ENCODE peak calls at places on chromosomes 1 and 21, in eight cellular contexts. S is CD8-positive, alpha-beta memory T cell; U is MM.1S; Z is AG08396; E is AG04450; P is T-helper 9 cell; G is NCI-H345; F is fibroblast of the aortic adventitia. M is an unnamed sample.

GRCh38 chr1:4652631-4653327 is 1.6 kb upstream of the AJAP1 start:
- DNase-seq in E (no peak), S (peak; percentile 38), F (peak; percentile 16), Z (peak; percentile 89), G (peak; percentile 21), P (peak; percentile 54), U (peak; percentile 43), M (peak; percentile 44)

GRCh38 chr1:153728305-153729066 is 636 bp downstream of the INTS3 start:
- DNase-seq in F (peak; percentile 52), G (peak; percentile 65), P (peak; percentile 21), S (peak; percentile 7), Z (peak; percentile 30), U (no peak), E (no peak), M (peak; percentile 20)

GRCh38 chr1:233904979-233905415 is 521 bp downstream of the SLC35F3 start:
- DNase-seq in G (peak; percentile 34), E (no peak), Z (no peak), U (no peak), S (no peak), F (no peak), P (no peak), M (no peak)

GRCh38 chr1:234774971-234775370 is 165.0 kb upstream of the IRF2BP2 start:
- DNase-seq in S (no peak), E (no peak), Z (no peak), P (no peak), U (no peak), G (no peak), F (peak; percentile 55), M (no peak)

GRCh38 chr1:30087465-30087864 is 635.9 kb downstream of the MATN1 start:
- DNase-seq in S (no peak), G (peak; percentile 11), U (no peak), Z (peak; percentile 41), P (no peak), F (no peak), E (no peak), M (no peak)

GRCh38 chr1:32540589-32540988 is 1.4 kb downstream of the ZBTB8A start:
- DNase-seq in G (peak; percentile 12), E (no peak), S (no peak), U (no peak), F (peak; percentile 3), P (no peak), Z (no peak), M (no peak)

GRCh38 chr1:117096871-117097842 is 24.4 kb downstream of the TRIM45 start:
- DNase-seq in G (no peak), P (no peak), S (no peak), F (peak; percentile 54), Z (no peak), E (no peak), U (no peak), M (no peak)

GRCh38 chr1:25392881-25393280 is 27.7 kb downstream of the RHCE start:
- DNase-seq in S (no peak), Z (no peak), G (no peak), P (no peak), U (no peak), E (no peak), F (no peak), M (no peak)

GRCh38 chr1:93180723-93181613 is at the start of gene CCDC18:
- DNase-seq in U (peak; percentile 42), P (peak; percentile 45), S (no peak), E (no peak), F (no peak), G (no peak), Z (peak; percentile 12), M (no peak)

GRCh38 chr21:45981154-45981606 is 390 bp upstream of the COL6A1 start:
- DNase-seq in Z (peak; percentile 90), S (peak; percentile 48), G (peak; percentile 66), F (peak; percentile 92), P (peak; percentile 50), E (peak; percentile 78), U (peak; percentile 41), M (peak; percentile 46)

GRCh38 chr1:16175610-16176553 is 20.0 kb upstream of the EPHA2 start:
- DNase-seq in Z (peak; percentile 90), P (no peak), S (no peak), E (peak; percentile 72), G (no peak), U (no peak), F (peak; percentile 93), M (no peak)

GRCh38 chr1:68230901-68231626 is 1.3 kb downstream of the WLS start:
- DNase-seq in S (no peak), P (no peak), F (no peak), U (peak; percentile 6), G (no peak), Z (peak; percentile 47), E (no peak), M (no peak)

GRCh38 chr1:165887877-165888551 is 60.6 kb downstream of the UCK2 start:
- DNase-seq in F (no peak), Z (no peak), G (no peak), U (no peak), S (no peak), P (no peak), E (no peak), M (no peak)

GRCh38 chr1:93253471-93253870 is 72.9 kb downstream of the CCDC18 start:
- DNase-seq in E (no peak), G (no peak), P (no peak), U (no peak), S (no peak), F (peak; percentile 4), Z (no peak), M (no peak)

GRCh38 chr1:115505157-115505571 is 136.6 kb upstream of the VANGL1 start:
- DNase-seq in F (peak; percentile 85), P (no peak), G (no peak), E (peak; percentile 8), U (no peak), S (no peak), Z (no peak), M (no peak)

GRCh38 chr1:117635805-117636204 is 30.0 kb downstream of the TENT5C start:
- DNase-seq in Z (no peak), P (no peak), U (no peak), E (no peak), F (no peak), G (no peak), S (no peak), M (no peak)

GRCh38 chr1:30668026-30668425 is 55.4 kb downstream of the MATN1 start:
- DNase-seq in G (no peak), Z (no peak), S (no peak), F (peak; percentile 19), E (no peak), P (no peak), U (no peak), M (no peak)

GRCh38 chr1:223748773-223749733 is 36.7 kb downstream of the CAPN2 start:
- DNase-seq in E (no peak), U (peak; percentile 68), S (peak; percentile 66), P (peak; percentile 57), G (peak; percentile 33), Z (peak; percentile 80), F (peak; percentile 62), M (peak; percentile 45)

GRCh38 chr1:234656981-234657651 is 47.1 kb upstream of the IRF2BP2 start:
- DNase-seq in Z (peak; percentile 84), U (peak; percentile 11), E (peak; percentile 75), G (peak; percentile 20), F (peak; percentile 92), S (no peak), P (no peak), M (no peak)

GRCh38 chr1:113269577-113269976 is 120.7 kb upstream of the MAGI3 start:
- DNase-seq in S (no peak), E (no peak), P (no peak), F (no peak), G (no peak), U (no peak), Z (no peak), M (no peak)

M was measured in activated T-helper 2 cell treated with anti-CD3 and anti-CD28 coated beads, Interferon-gamma antibody, Interleukin-2, Interleukin-4, amounts not matched to agents 10 μg/mL and 5 μg/mL and 100 μg/mL, durations not matched to agents 14 hours and 24 hours and 36 hours.